ENCODE peak calls at places on chromosomes 11 and 22, in ten cellular contexts. E is AG09309; M is activated T-cell treated with anti-CD3 and anti-CD28 coated beads for 1 hour; Z is CD14-positive monocyte; S is stimulated activated CD4-positive, alpha-beta T cell treated with anti-CD3 and anti-CD28 coated beads, Interleukin-2, amount 100 ng/mL, for 24 hours; T is ACHN; P is naive thymus-derived CD4-positive, alpha-beta T cell; L is T-cell; N is pons; V is effector memory CD4-positive, alpha-beta T cell. I is an unnamed sample.

GRCh38 chr11:109040303-109040702 is 375.4 kb downstream of the DDX10 start:
- DNase-seq in E (no peak), M (no peak), Z (no peak), S (no peak), T (no peak), P (no peak), L (no peak), N (no peak), V (no peak), I (peak; percentile 30)

GRCh38 chr22:21984793-21985192 is 2.2 kb upstream of the TOP3B start:
- DNase-seq in E (no peak), M (no peak), Z (no peak), S (no peak), T (no peak), P (no peak), L (no peak), N (no peak), V (no peak), I (peak; percentile 25)

GRCh38 chr11:77044356-77044755 is 10.2 kb downstream of the B3GNT6 start:
- DNase-seq in E (no peak), M (no peak), Z (no peak), S (no peak), T (no peak), P (no peak), L (no peak), N (no peak), V (no peak), I (no peak)

GRCh38 chr11:130042093-130042591 is 27.6 kb upstream of the APLP2 start:
- DNase-seq in E (peak; percentile 80), M (no peak), Z (peak; percentile 79), S (no peak), T (peak; percentile 75), P (no peak), L (no peak), N (no peak), V (no peak), I (no peak)

GRCh38 chr22:25091449-25091848 is 108.2 kb upstream of the CRYBB3 start:
- DNase-seq in E (no peak), M (no peak), Z (no peak), S (no peak), T (no peak), P (no peak), L (no peak), N (no peak), V (no peak), I (no peak)

GRCh38 chr22:33812578-33812977 is 107.7 kb downstream of the LARGE1 start:
- DNase-seq in E (no peak), M (no peak), Z (no peak), S (no peak), T (no peak), P (no peak), L (no peak), N (no peak), V (no peak), I (no peak)

GRCh38 chr11:38304926-38305325 is 1706.9 kb upstream of the RAG2 start:
- DNase-seq in E (no peak), M (no peak), Z (no peak), S (no peak), T (no peak), P (no peak), L (no peak), N (no peak), V (no peak), I (no peak)

GRCh38 chr11:46555269-46556054 is 38.4 kb downstream of the AMBRA1 start:
- DNase-seq in E (peak; percentile 46), M (no peak), Z (no peak), S (no peak), T (no peak), P (no peak), L (no peak), N (no peak), V (no peak), I (no peak)

GRCh38 chr11:1640076-1640946 is 10.7 kb downstream of the KRTAP5-5 start:
- DNase-seq in E (no peak), M (peak; percentile 21), Z (no peak), S (peak; percentile 40), T (peak; percentile 30), P (no peak), L (peak; percentile 26), N (no peak), V (no peak), I (no peak)

GRCh38 chr11:2157294-2158040 is 3.5 kb downstream of the INS start:
- DNase-seq in E (no peak), M (no peak), Z (no peak), S (no peak), T (no peak), P (no peak), L (no peak), N (no peak), V (no peak), I (no peak)

GRCh38 chr11:130209944-130210854 is 50.6 kb downstream of the ST14 start:
- DNase-seq in E (no peak), M (no peak), Z (no peak), S (peak; percentile 13), T (no peak), P (no peak), L (no peak), N (no peak), V (no peak), I (no peak)

GRCh38 chr22:20650294-20651207 is 123.4 kb upstream of the SERPIND1 start:
- DNase-seq in E (no peak), M (no peak), Z (no peak), S (no peak), T (no peak), P (no peak), L (no peak), N (no peak), V (no peak), I (no peak)

GRCh38 chr11:95078526-95078925 is 11.1 kb upstream of the ENDOD1 start:
- DNase-seq in E (no peak), M (no peak), Z (no peak), S (no peak), T (no peak), P (no peak), L (no peak), N (no peak), V (no peak), I (no peak)

GRCh38 chr22:40070701-40071100 is 75.9 kb downstream of the FAM83F start:
- DNase-seq in E (peak; percentile 24), M (no peak), Z (no peak), S (no peak), T (no peak), P (no peak), L (no peak), N (no peak), V (no peak), I (no peak)

GRCh38 chr22:47275479-47276218 is 513.2 kb downstream of the TBC1D22A start:
- DNase-seq in E (no peak), M (no peak), Z (no peak), S (no peak), T (no peak), P (no peak), L (no peak), N (no peak), V (no peak), I (no peak)